ENCODE peak calls at places on chromosomes 7 and 10, in nine cellular contexts. W, Y, Q, M, E, F, I, D and S are unnamed samples.

GRCh38 chr7:101563198-101563901 is 65.7 kb downstream of the MYL10 start:
- DNase-seq in W (no peak), Y (no peak), Q (no peak), M (no peak), E (no peak), F (peak), I (no peak), D (no peak), S (no peak)

GRCh38 chr7:52897708-52898107 is 137.7 kb upstream of the POM121L12 start:
- DNase-seq in W (no peak), Y (no peak), Q (no peak), M (peak), E (no peak), F (peak), I (peak), D (no peak), S (no peak)

GRCh38 chr10:129223363-129223762 is 243.7 kb upstream of the MGMT start:
- DNase-seq in W (no peak), Y (no peak), Q (no peak), M (no peak), E (no peak), F (no peak), I (no peak), D (no peak), S (no peak)

GRCh38 chr7:124269774-124270173 is 236.9 kb upstream of the TMEM229A start:
- DNase-seq in W (no peak), Y (no peak), Q (no peak), M (no peak), E (no peak), F (no peak), I (no peak), D (no peak), S (no peak)

GRCh38 chr10:88008866-88009470 is 145.5 kb downstream of the PTEN start:
- DNase-seq in W (no peak), Y (no peak), Q (no peak), M (no peak), E (no peak), F (no peak), I (no peak), D (no peak), S (no peak)

GRCh38 chr10:92419740-92420553 is 129.0 kb downstream of the MARCHF5 start:
- DNase-seq in W (no peak), Y (no peak), Q (no peak), M (peak), E (no peak), F (peak), I (peak), D (peak), S (no peak)

GRCh38 chr10:10056958-10057357 is 960.7 kb upstream of the CELF2 start:
- DNase-seq in W (no peak), Y (no peak), Q (no peak), M (no peak), E (no peak), F (no peak), I (no peak), D (no peak), S (no peak)

GRCh38 chr10:29994833-29995232 is 64.6 kb downstream of the JCAD start:
- DNase-seq in W (no peak), Y (no peak), Q (no peak), M (peak), E (no peak), F (no peak), I (no peak), D (no peak), S (no peak)

GRCh38 chr7:123871998-123872867 is 27.3 kb downstream of the HYAL4 start:
- DNase-seq in W (peak), Y (peak), Q (peak), M (peak), E (no peak), F (no peak), I (peak), D (peak), S (peak)

GRCh38 chr10:73307203-73307800 is 51.4 kb downstream of the CFAP70 start:
- DNase-seq in W (no peak), Y (no peak), Q (no peak), M (no peak), E (no peak), F (no peak), I (no peak), D (no peak), S (no peak)

GRCh38 chr7:45178241-45179225 is 20.9 kb downstream of the RAMP3 start:
- DNase-seq in W (no peak), Y (no peak), Q (peak), M (no peak), E (no peak), F (peak), I (peak), D (no peak), S (no peak)

GRCh38 chr10:91944880-91945630 is 21.5 kb downstream of the BTAF1 start:
- DNase-seq in W (no peak), Y (no peak), Q (no peak), M (peak), E (no peak), F (no peak), I (no peak), D (peak), S (peak)

GRCh38 chr10:87850742-87851205 is 12.6 kb downstream of the KLLN start:
- DNase-seq in W (peak), Y (peak), Q (peak), M (peak), E (peak), F (peak), I (peak), D (peak), S (peak)

GRCh38 chr7:133458688-133459087 is 205.8 kb downstream of the EXOC4 start:
- DNase-seq in W (no peak), Y (no peak), Q (no peak), M (no peak), E (no peak), F (no peak), I (no peak), D (no peak), S (no peak)

GRCh38 chr10:101644002-101644401 is 51.0 kb downstream of the FBXW4 start:
- DNase-seq in W (no peak), Y (no peak), Q (peak), M (no peak), E (no peak), F (peak), I (no peak), D (no peak), S (no peak)

GRCh38 chr10:79070611-79071534 is 2.1 kb downstream of the ZMIZ1 start:
- DNase-seq in W (no peak), Y (no peak), Q (peak), M (peak), E (no peak), F (peak), I (peak), D (peak), S (peak)

GRCh38 chr7:80463272-80463920 is 48.5 kb downstream of the GNAT3 start:
- DNase-seq in W (no peak), Y (no peak), Q (peak), M (no peak), E (no peak), F (no peak), I (no peak), D (peak), S (peak)

GRCh38 chr10:35194471-35194870 is 67.8 kb downstream of the CREM start:
- DNase-seq in W (no peak), Y (no peak), Q (no peak), M (no peak), E (no peak), F (no peak), I (no peak), D (peak), S (no peak)

GRCh38 chr7:44733708-44734481 is 14.8 kb upstream of the ZMIZ2 start:
- DNase-seq in W (no peak), Y (no peak), Q (no peak), M (peak), E (no peak), F (no peak), I (no peak), D (peak), S (peak)

GRCh38 chr10:84076047-84076388 is 63.3 kb upstream of the GHITM start:
- DNase-seq in W (no peak), Y (no peak), Q (no peak), M (peak), E (no peak), F (peak), I (no peak), D (peak), S (peak)

GRCh38 chr7:69656890-69657289 is 58.6 kb downstream of the AUTS2 start:
- DNase-seq in W (no peak), Y (no peak), Q (no peak), M (no peak), E (no peak), F (peak), I (peak), D (no peak), S (no peak)

GRCh38 chr10:9331583-9332008 is 1277.1 kb downstream of the GATA3 start:
- DNase-seq in W (no peak), Y (no peak), Q (peak), M (peak), E (no peak), F (no peak), I (no peak), D (peak), S (peak)

GRCh38 chr7:118861581-118861980 is 637.1 kb downstream of the ANKRD7 start:
- DNase-seq in W (no peak), Y (no peak), Q (no peak), M (no peak), E (no peak), F (no peak), I (no peak), D (no peak), S (no peak)

GRCh38 chr7:77727936-77728701 is 31.9 kb downstream of the RSBN1L start:
- DNase-seq in W (no peak), Y (no peak), Q (peak), M (peak), E (no peak), F (no peak), I (no peak), D (peak), S (peak)

GRCh38 chr7:28102778-28103177 is 77.8 kb downstream of the JAZF1 start:
- DNase-seq in W (no peak), Y (no peak), Q (no peak), M (peak), E (no peak), F (peak), I (peak), D (peak), S (peak)

GRCh38 chr7:13903997-13904396 is 85.5 kb downstream of the ETV1 start:
- DNase-seq in W (no peak), Y (no peak), Q (peak), M (no peak), E (no peak), F (no peak), I (no peak), D (peak), S (peak)